ENCODE peak calls at places on chromosomes 4 and X, in ten cellular contexts. A, P, U, D, L, N, R, Y, C and E are unnamed samples.

GRCh38 chrX:88886908-88887307 is 139.9 kb downstream of the CPXCR1 start:
- DNase-seq in A (no peak), P (no peak), U (no peak), D (no peak), L (no peak), N (no peak), R (no peak), Y (no peak), C (no peak), E (no peak)

GRCh38 chr4:147620315-147620714 is 3.1 kb downstream of the TMEM184C start:
- DNase-seq in A (no peak), P (no peak), U (no peak), D (no peak), L (no peak), N (no peak), R (no peak), Y (no peak), C (no peak), E (no peak)

GRCh38 chrX:112056886-112057285 is 25.7 kb downstream of the TRPC5 start:
- DNase-seq in A (no peak), P (no peak), U (no peak), D (no peak), L (peak; percentile 5), N (no peak), R (no peak), Y (no peak), C (no peak), E (no peak)

GRCh38 chr4:168993724-168994510 is 16.1 kb downstream of the CBR4 start:
- DNase-seq in A (no peak), P (no peak), U (no peak), D (no peak), L (no peak), N (no peak), R (no peak), Y (no peak), C (no peak), E (no peak)

GRCh38 chr4:107265859-107266258 is 229.7 kb upstream of the DKK2 start:
- DNase-seq in A (no peak), P (no peak), U (no peak), D (no peak), L (no peak), N (no peak), R (no peak), Y (no peak), C (no peak), E (no peak)

GRCh38 chrX:97096385-97096784 is 212.7 kb downstream of the RPA4 start:
- DNase-seq in A (no peak), P (no peak), U (no peak), D (no peak), L (no peak), N (no peak), R (no peak), Y (no peak), C (no peak), E (no peak)

GRCh38 chr4:101236097-101236496 is 111.2 kb downstream of the PPP3CA start:
- DNase-seq in A (no peak), P (no peak), U (no peak), D (no peak), L (no peak), N (no peak), R (no peak), Y (no peak), C (no peak), E (no peak)

GRCh38 chr4:147340111-147340510 is 140.8 kb upstream of the EDNRA start:
- DNase-seq in A (peak; percentile 62), P (no peak), U (no peak), D (peak; percentile 61), L (no peak), N (no peak), R (peak; percentile 49), Y (no peak), C (no peak), E (no peak)

GRCh38 chr4:102847687-102848086 is 20.3 kb upstream of the UBE2D3 start:
- DNase-seq in A (no peak), P (no peak), U (no peak), D (no peak), L (no peak), N (no peak), R (no peak), Y (no peak), C (no peak), E (no peak)

GRCh38 chr4:86497131-86497530 is 97.0 kb upstream of the PTPN13 start:
- DNase-seq in A (no peak), P (no peak), U (peak; percentile 9), D (no peak), L (no peak), N (no peak), R (no peak), Y (no peak), C (no peak), E (no peak)

GRCh38 chrX:19791562-19791961 is 95.8 kb downstream of the SH3KBP1 start:
- DNase-seq in A (no peak), P (no peak), U (no peak), D (no peak), L (no peak), N (no peak), R (no peak), Y (no peak), C (no peak), E (no peak)

GRCh38 chr4:91035276-91035675 is 908.1 kb downstream of the CCSER1 start:
- DNase-seq in A (no peak), P (no peak), U (no peak), D (no peak), L (no peak), N (no peak), R (peak; percentile 26), Y (no peak), C (no peak), E (no peak)

GRCh38 chrX:455199-455598 is 68.5 kb upstream of the PPP2R3B start:
- DNase-seq in A (no peak), P (no peak), U (no peak), D (no peak), L (no peak), N (no peak), R (no peak), Y (no peak), C (no peak), E (no peak)

GRCh38 chrX:7170903-7171302 is 22.9 kb upstream of the PUDP start:
- DNase-seq in A (peak; percentile 30), P (peak; percentile 1), U (peak; percentile 10), D (peak; percentile 10), L (no peak), N (peak; percentile 2), R (no peak), Y (no peak), C (no peak), E (no peak)

GRCh38 chr4:56289934-56290333 is 97.4 kb downstream of the AASDH start:
- DNase-seq in A (no peak), P (no peak), U (peak; percentile 5), D (no peak), L (no peak), N (no peak), R (no peak), Y (no peak), C (no peak), E (no peak)

GRCh38 chr4:83281326-83281725 is 3.3 kb downstream of the COQ2 start:
- DNase-seq in A (peak; percentile 9), P (no peak), U (no peak), D (no peak), L (no peak), N (no peak), R (no peak), Y (no peak), C (no peak), E (no peak)

GRCh38 chr4:15779336-15779735 is 1.2 kb downstream of the CD38 start:
- DNase-seq in A (peak; percentile 52), P (no peak), U (peak; percentile 21), D (peak; percentile 60), L (peak; percentile 71), N (no peak), R (peak; percentile 40), Y (peak; percentile 11), C (no peak), E (no peak)